ENCODE peak calls at places on chromosome 2, in six cellular contexts. One of them, this sample, is unnamed.

GRCh38 chr2:85997016-85997970 is 108.4 kb downstream of the POLR1A start:
- DNase-seq in A549: no peak
- DNase-seq in SK-N-SH: no peak
- DNase-seq in neural progenitor cell: no peak
- DNase-seq in Karpas-422: no peak
- DNase-seq in mesendoderm: no peak
- DNase-seq in this sample: no peak

GRCh38 chr2:150983498-150983897 is 278.2 kb downstream of the RBM43 start:
- DNase-seq in A549: no peak
- DNase-seq in SK-N-SH: no peak
- DNase-seq in neural progenitor cell: no peak
- DNase-seq in Karpas-422: no peak
- DNase-seq in mesendoderm: peak; percentile 8
- DNase-seq in this sample: no peak

GRCh38 chr2:197130318-197130717 is 180.3 kb downstream of the ANKRD44 start:
- DNase-seq in A549: no peak
- DNase-seq in SK-N-SH: no peak
- DNase-seq in neural progenitor cell: no peak
- DNase-seq in Karpas-422: peak; percentile 94
- DNase-seq in mesendoderm: no peak
- DNase-seq in this sample: no peak

GRCh38 chr2:36478332-36478738 is 119.6 kb downstream of the FEZ2 start:
- DNase-seq in A549: peak; percentile 83
- DNase-seq in SK-N-SH: peak; percentile 11
- DNase-seq in neural progenitor cell: no peak
- DNase-seq in Karpas-422: no peak
- DNase-seq in mesendoderm: no peak
- DNase-seq in this sample: peak; percentile 67

GRCh38 chr2:144607899-144608477 is 88.1 kb upstream of the ZEB2 start:
- DNase-seq in A549: no peak
- DNase-seq in SK-N-SH: no peak
- DNase-seq in neural progenitor cell: no peak
- DNase-seq in Karpas-422: no peak
- DNase-seq in mesendoderm: no peak
- DNase-seq in this sample: no peak

GRCh38 chr2:200578778-200579177 is 7.0 kb upstream of the AOX1 start:
- DNase-seq in A549: peak; percentile 44
- DNase-seq in SK-N-SH: no peak
- DNase-seq in neural progenitor cell: no peak
- DNase-seq in Karpas-422: peak; percentile 54
- DNase-seq in mesendoderm: peak; percentile 55
- DNase-seq in this sample: no peak

GRCh38 chr2:17035010-17035409 is 369.4 kb upstream of the CYRIA start:
- DNase-seq in A549: no peak
- DNase-seq in SK-N-SH: no peak
- DNase-seq in neural progenitor cell: no peak
- DNase-seq in Karpas-422: no peak
- DNase-seq in mesendoderm: no peak
- DNase-seq in this sample: no peak

GRCh38 chr2:39735648-39736047 is 43.4 kb downstream of the THUMPD2 start:
- DNase-seq in A549: no peak
- DNase-seq in SK-N-SH: no peak
- DNase-seq in neural progenitor cell: no peak
- DNase-seq in Karpas-422: no peak
- DNase-seq in mesendoderm: no peak
- DNase-seq in this sample: no peak

GRCh38 chr2:158687315-158687714 is 107.8 kb upstream of the DAPL1 start:
- DNase-seq in A549: no peak
- DNase-seq in SK-N-SH: no peak
- DNase-seq in neural progenitor cell: no peak
- DNase-seq in Karpas-422: no peak
- DNase-seq in mesendoderm: no peak
- DNase-seq in this sample: no peak

GRCh38 chr2:3661149-3661660 is 3.2 kb downstream of the ALLC start:
- DNase-seq in A549: no peak
- DNase-seq in SK-N-SH: no peak
- DNase-seq in neural progenitor cell: no peak
- DNase-seq in Karpas-422: no peak
- DNase-seq in mesendoderm: peak; percentile 30
- DNase-seq in this sample: no peak

GRCh38 chr2:181106229-181106628 is 125.8 kb downstream of the UBE2E3 start:
- DNase-seq in A549: no peak
- DNase-seq in SK-N-SH: peak; percentile 57
- DNase-seq in neural progenitor cell: peak; percentile 13
- DNase-seq in Karpas-422: no peak
- DNase-seq in mesendoderm: peak; percentile 46
- DNase-seq in this sample: no peak

GRCh38 chr2:189164732-189165131 is 14.8 kb downstream of the COL5A2 start:
- DNase-seq in A549: peak; percentile 32
- DNase-seq in SK-N-SH: peak; percentile 16
- DNase-seq in neural progenitor cell: no peak
- DNase-seq in Karpas-422: no peak
- DNase-seq in mesendoderm: no peak
- DNase-seq in this sample: no peak

GRCh38 chr2:99970292-99970868 is 172.0 kb downstream of the AFF3 start:
- DNase-seq in A549: no peak
- DNase-seq in SK-N-SH: no peak
- DNase-seq in neural progenitor cell: no peak
- DNase-seq in Karpas-422: no peak
- DNase-seq in mesendoderm: no peak
- DNase-seq in this sample: no peak

GRCh38 chr2:237223208-237223861 is 137.6 kb downstream of the COPS8 start:
- DNase-seq in A549: peak; percentile 81
- DNase-seq in SK-N-SH: no peak
- DNase-seq in neural progenitor cell: no peak
- DNase-seq in Karpas-422: no peak
- DNase-seq in mesendoderm: no peak
- DNase-seq in this sample: peak; percentile 45

GRCh38 chr2:61770298-61770697 is 83.6 kb downstream of the FAM161A start:
- DNase-seq in A549: peak; percentile 63
- DNase-seq in SK-N-SH: no peak
- DNase-seq in neural progenitor cell: no peak
- DNase-seq in Karpas-422: no peak
- DNase-seq in mesendoderm: no peak
- DNase-seq in this sample: no peak

GRCh38 chr2:196718796-196719564 is 79.5 kb downstream of the CCDC150 start:
- DNase-seq in A549: peak; percentile 72
- DNase-seq in SK-N-SH: peak; percentile 51
- DNase-seq in neural progenitor cell: peak; percentile 53
- DNase-seq in Karpas-422: no peak
- DNase-seq in mesendoderm: peak; percentile 62
- DNase-seq in this sample: no peak

GRCh38 chr2:36373149-36373880 is 17.7 kb downstream of the CRIM1 start:
- DNase-seq in A549: peak; percentile 85
- DNase-seq in SK-N-SH: no peak
- DNase-seq in neural progenitor cell: no peak
- DNase-seq in Karpas-422: no peak
- DNase-seq in mesendoderm: no peak
- DNase-seq in this sample: no peak

GRCh38 chr2:57906152-57906732 is 140.4 kb upstream of the VRK2 start:
- DNase-seq in A549: peak; percentile 81
- DNase-seq in SK-N-SH: peak; percentile 49
- DNase-seq in neural progenitor cell: peak; percentile 71
- DNase-seq in Karpas-422: peak; percentile 77
- DNase-seq in mesendoderm: peak; percentile 58
- DNase-seq in this sample: no peak

GRCh38 chr2:231604685-231605606 is 12.3 kb downstream of the TEX44 start:
- DNase-seq in A549: peak; percentile 98
- DNase-seq in SK-N-SH: peak; percentile 99
- DNase-seq in neural progenitor cell: peak; percentile 100
- DNase-seq in Karpas-422: peak; percentile 100
- DNase-seq in mesendoderm: peak; percentile 99
- DNase-seq in this sample: peak; percentile 71

GRCh38 chr2:33670392-33670937 is 71.4 kb upstream of the FAM98A start:
- DNase-seq in A549: peak; percentile 47
- DNase-seq in SK-N-SH: no peak
- DNase-seq in neural progenitor cell: peak; percentile 9
- DNase-seq in Karpas-422: no peak
- DNase-seq in mesendoderm: peak; percentile 79
- DNase-seq in this sample: no peak

GRCh38 chr2:67322361-67323001 is 74.7 kb upstream of the ETAA1 start:
- DNase-seq in A549: peak; percentile 83
- DNase-seq in SK-N-SH: peak; percentile 69
- DNase-seq in neural progenitor cell: peak; percentile 69
- DNase-seq in Karpas-422: peak; percentile 54
- DNase-seq in mesendoderm: peak; percentile 83
- DNase-seq in this sample: no peak

GRCh38 chr2:29245742-29246387 is 130.7 kb downstream of the CLIP4 start:
- DNase-seq in A549: no peak
- DNase-seq in SK-N-SH: peak; percentile 52
- DNase-seq in neural progenitor cell: no peak
- DNase-seq in Karpas-422: no peak
- DNase-seq in mesendoderm: no peak
- DNase-seq in this sample: no peak

GRCh38 chr2:232348936-232349335 is 29.6 kb upstream of the ALPP start:
- DNase-seq in A549: peak; percentile 28
- DNase-seq in SK-N-SH: no peak
- DNase-seq in neural progenitor cell: no peak
- DNase-seq in Karpas-422: no peak
- DNase-seq in mesendoderm: no peak
- DNase-seq in this sample: no peak

GRCh38 chr2:70712916-70713315 is 55.1 kb downstream of the ADD2 start:
- DNase-seq in A549: no peak
- DNase-seq in SK-N-SH: no peak
- DNase-seq in neural progenitor cell: no peak
- DNase-seq in Karpas-422: no peak
- DNase-seq in mesendoderm: no peak
- DNase-seq in this sample: no peak

DNA sequence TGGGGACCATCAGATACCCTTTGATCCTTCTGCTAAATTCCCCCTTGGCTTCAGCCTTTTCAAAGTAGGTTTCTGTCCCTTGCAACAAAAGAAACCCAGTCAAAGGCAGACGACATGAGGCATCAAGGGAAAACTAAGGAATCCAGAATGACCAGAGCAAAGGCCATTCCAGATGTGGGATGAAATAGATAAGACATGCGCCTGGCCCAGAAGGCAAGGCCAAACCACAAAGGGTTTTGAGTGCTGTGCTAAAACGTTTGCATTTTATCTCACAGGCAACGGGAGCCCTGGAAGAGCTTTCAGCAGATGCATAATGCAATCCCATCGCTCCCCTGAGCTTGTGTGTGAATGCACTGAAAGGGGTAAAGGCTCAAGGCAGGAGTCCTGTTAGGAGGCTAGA is 17.7 kb downstream of the CXCR1 start:
- DNase-seq in A549: no peak
- DNase-seq in SK-N-SH: no peak
- DNase-seq in neural progenitor cell: no peak
- DNase-seq in Karpas-422: no peak
- DNase-seq in mesendoderm: no peak
- DNase-seq in this sample: no peak
- H3K4me2 ChIP-seq in A549: no peak overlapping the region
- H3K4me2 ChIP-seq in SK-N-SH: no peak overlapping the region
- H3K4me2 ChIP-seq in neural progenitor cell: no peak overlapping the region
- H3K4me2 ChIP-seq in Karpas-422: no peak overlapping the region
- H3K4me2 ChIP-seq in mesendoderm: no peak overlapping the region
- H3K4me2 ChIP-seq in this sample: no peak overlapping the region

GRCh38 chr2:11748861-11749645 is 2.6 kb downstream of the LPIN1 start:
- DNase-seq in A549: no peak
- DNase-seq in SK-N-SH: no peak
- DNase-seq in neural progenitor cell: no peak
- DNase-seq in Karpas-422: no peak
- DNase-seq in mesendoderm: no peak
- DNase-seq in this sample: no peak
- H3K4me2 ChIP-seq in A549: no peak overlapping the region
- H3K4me2 ChIP-seq in SK-N-SH: no peak overlapping the region
- H3K4me2 ChIP-seq in neural progenitor cell: no peak overlapping the region
- H3K4me2 ChIP-seq in Karpas-422: no peak overlapping the region
- H3K4me2 ChIP-seq in mesendoderm: no peak overlapping the region
- H3K4me2 ChIP-seq in this sample: peak overlapping the region; percentile 97

GRCh38 chr2:111155610-111156009 is 34.9 kb downstream of the BCL2L11 start:
- DNase-seq in A549: no peak
- DNase-seq in SK-N-SH: no peak
- DNase-seq in neural progenitor cell: no peak
- DNase-seq in Karpas-422: no peak
- DNase-seq in mesendoderm: no peak
- DNase-seq in this sample: peak; percentile 52

GRCh38 chr2:111156529-111156928 is 35.8 kb downstream of the BCL2L11 start:
- DNase-seq in A549: no peak
- DNase-seq in SK-N-SH: no peak
- DNase-seq in neural progenitor cell: no peak
- DNase-seq in Karpas-422: no peak
- DNase-seq in mesendoderm: no peak
- DNase-seq in this sample: no peak

GRCh38 chr2:111159640-111160039 is 38.9 kb downstream of the BCL2L11 start:
- DNase-seq in A549: no peak
- DNase-seq in SK-N-SH: no peak
- DNase-seq in neural progenitor cell: no peak
- DNase-seq in Karpas-422: no peak
- DNase-seq in mesendoderm: no peak
- DNase-seq in this sample: no peak

GRCh38 chr2:111157071-111157661 is 36.5 kb downstream of the BCL2L11 start:
- DNase-seq in A549: no peak
- DNase-seq in SK-N-SH: no peak
- DNase-seq in neural progenitor cell: no peak
- DNase-seq in Karpas-422: peak; percentile 60
- DNase-seq in mesendoderm: no peak
- DNase-seq in this sample: no peak

DNA sequence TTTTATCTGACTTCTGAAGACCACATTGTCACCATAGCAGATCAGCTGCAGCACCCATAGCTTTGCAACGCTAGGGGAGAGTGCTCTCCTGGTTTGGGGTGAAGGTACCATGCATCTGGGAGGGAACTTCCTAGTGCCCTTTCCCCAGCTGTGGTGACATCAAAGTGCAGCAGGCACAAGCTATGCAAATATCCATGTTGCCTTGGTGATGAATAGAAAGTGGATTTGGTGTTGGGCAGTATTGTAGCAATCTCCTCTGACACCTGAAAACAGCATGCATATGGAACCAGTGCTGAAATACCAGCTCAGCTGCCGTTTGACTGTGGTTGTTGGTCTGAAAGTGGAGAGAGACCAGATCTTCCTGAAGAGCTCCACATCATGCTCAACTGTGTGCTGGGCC is 37.1 kb downstream of the BCL2L11 start:
- DNase-seq in A549: no peak
- DNase-seq in SK-N-SH: no peak
- DNase-seq in neural progenitor cell: no peak
- DNase-seq in Karpas-422: peak; percentile 82
- DNase-seq in mesendoderm: peak; percentile 25
- DNase-seq in this sample: no peak
- H3K4me2 ChIP-seq in A549: no peak overlapping the region
- H3K4me2 ChIP-seq in SK-N-SH: no peak overlapping the region
- H3K4me2 ChIP-seq in neural progenitor cell: no peak overlapping the region
- H3K4me2 ChIP-seq in Karpas-422: peak overlapping the region; percentile 59
- H3K4me2 ChIP-seq in mesendoderm: no peak overlapping the region
- H3K4me2 ChIP-seq in this sample: no peak overlapping the region

DNA sequence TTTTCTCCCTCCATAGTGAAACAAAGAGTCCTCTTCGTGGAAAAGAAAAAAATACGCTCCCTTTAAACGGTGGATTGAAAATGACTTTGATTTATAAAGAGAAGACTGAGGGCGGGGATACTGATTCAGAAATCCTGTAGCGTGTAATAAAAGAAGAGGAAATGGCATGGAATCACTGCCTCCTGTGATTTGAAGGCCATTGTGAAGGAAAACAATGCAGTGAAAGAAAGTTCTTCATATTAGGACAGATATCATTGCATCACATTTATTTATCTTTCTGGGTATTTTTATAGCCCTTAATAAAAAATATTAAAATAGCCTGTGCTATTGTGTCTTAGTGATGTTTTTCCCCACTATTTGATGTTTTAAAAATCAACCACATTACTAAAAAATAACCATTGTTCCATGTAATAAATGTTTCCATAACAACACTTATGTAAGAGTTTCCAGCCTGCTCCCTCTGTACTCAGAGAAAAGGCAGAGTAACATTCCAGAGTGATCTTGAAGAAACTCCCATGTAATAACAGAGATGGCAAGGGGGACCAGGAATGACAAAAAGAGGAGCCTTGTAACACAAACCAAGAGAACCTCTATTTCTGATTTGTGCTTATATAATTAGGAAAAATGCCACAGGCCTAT is 8.0 kb downstream of the MRPL33 start:
- DNase-seq in A549: no peak
- DNase-seq in SK-N-SH: no peak
- DNase-seq in neural progenitor cell: no peak
- DNase-seq in Karpas-422: no peak
- DNase-seq in mesendoderm: no peak
- DNase-seq in this sample: no peak
- H3K4me2 ChIP-seq in A549: no peak overlapping the region
- H3K4me2 ChIP-seq in SK-N-SH: no peak overlapping the region
- H3K4me2 ChIP-seq in neural progenitor cell: no peak overlapping the region
- H3K4me2 ChIP-seq in Karpas-422: no peak overlapping the region
- H3K4me2 ChIP-seq in mesendoderm: no peak overlapping the region
- H3K4me2 ChIP-seq in this sample: no peak overlapping the region

This sample was measured in keratinocyte.